ENCODE peak calls at places on chromosomes 12 and 14, in ten cellular contexts. One of them, this sample, is unnamed.

GRCh38 chr12:120684523-120684932 is 2.4 kb upstream of the MLEC start:
- DNase-seq in fibroblast of mammary gland: peak
- DNase-seq in heart left ventricle: no peak
- DNase-seq in left ventricle myocardium inferior: no peak
- DNase-seq in lower lobe of right lung: no peak
- DNase-seq in HL-60: no peak
- DNase-seq in bronchial epithelial cell: peak
- DNase-seq in PC-3: peak
- DNase-seq in thyroid gland: no peak
- DNase-seq in ascending aorta: no peak
- DNase-seq in this sample: no peak

GRCh38 chr12:92908108-92908507 is 21.0 kb downstream of the EEA1 start:
- DNase-seq in fibroblast of mammary gland: no peak
- DNase-seq in heart left ventricle: no peak
- DNase-seq in left ventricle myocardium inferior: no peak
- DNase-seq in lower lobe of right lung: no peak
- DNase-seq in HL-60: no peak
- DNase-seq in bronchial epithelial cell: no peak
- DNase-seq in PC-3: no peak
- DNase-seq in thyroid gland: no peak
- DNase-seq in ascending aorta: no peak
- DNase-seq in this sample: no peak

GRCh38 chr12:114838480-114838879 is 154.5 kb upstream of the TBX3 start:
- DNase-seq in fibroblast of mammary gland: no peak
- DNase-seq in heart left ventricle: no peak
- DNase-seq in left ventricle myocardium inferior: no peak
- DNase-seq in lower lobe of right lung: no peak
- DNase-seq in HL-60: no peak
- DNase-seq in bronchial epithelial cell: no peak
- DNase-seq in PC-3: no peak
- DNase-seq in thyroid gland: no peak
- DNase-seq in ascending aorta: no peak
- DNase-seq in this sample: no peak

GRCh38 chr12:29816869-29817730 is 33.4 kb upstream of the TMTC1 start:
- DNase-seq in fibroblast of mammary gland: no peak
- DNase-seq in heart left ventricle: no peak
- DNase-seq in left ventricle myocardium inferior: no peak
- DNase-seq in lower lobe of right lung: no peak
- DNase-seq in HL-60: no peak
- DNase-seq in bronchial epithelial cell: no peak
- DNase-seq in PC-3: no peak
- DNase-seq in thyroid gland: no peak
- DNase-seq in ascending aorta: no peak
- DNase-seq in this sample: no peak

GRCh38 chr14:25006961-25007795 is 42.8 kb downstream of the STXBP6 start:
- DNase-seq in fibroblast of mammary gland: peak
- DNase-seq in heart left ventricle: no peak
- DNase-seq in left ventricle myocardium inferior: no peak
- DNase-seq in lower lobe of right lung: no peak
- DNase-seq in HL-60: no peak
- DNase-seq in bronchial epithelial cell: peak
- DNase-seq in PC-3: peak
- DNase-seq in thyroid gland: no peak
- DNase-seq in ascending aorta: no peak
- DNase-seq in this sample: peak

GRCh38 chr14:61754627-61755381 is 7.4 kb upstream of the SNAPC1 start:
- DNase-seq in fibroblast of mammary gland: peak
- DNase-seq in heart left ventricle: no peak
- DNase-seq in left ventricle myocardium inferior: no peak
- DNase-seq in lower lobe of right lung: no peak
- DNase-seq in HL-60: no peak
- DNase-seq in bronchial epithelial cell: peak
- DNase-seq in PC-3: peak
- DNase-seq in thyroid gland: no peak
- DNase-seq in ascending aorta: no peak
- DNase-seq in this sample: peak

GRCh38 chr14:69079188-69079742 is 73.7 kb downstream of the DCAF5 start:
- DNase-seq in fibroblast of mammary gland: peak
- DNase-seq in heart left ventricle: no peak
- DNase-seq in left ventricle myocardium inferior: no peak
- DNase-seq in lower lobe of right lung: no peak
- DNase-seq in HL-60: no peak
- DNase-seq in bronchial epithelial cell: peak
- DNase-seq in PC-3: peak
- DNase-seq in thyroid gland: no peak
- DNase-seq in ascending aorta: no peak
- DNase-seq in this sample: peak

GRCh38 chr14:32003585-32003984 is 73.5 kb upstream of the ARHGAP5 start:
- DNase-seq in fibroblast of mammary gland: no peak
- DNase-seq in heart left ventricle: no peak
- DNase-seq in left ventricle myocardium inferior: no peak
- DNase-seq in lower lobe of right lung: no peak
- DNase-seq in HL-60: no peak
- DNase-seq in bronchial epithelial cell: no peak
- DNase-seq in PC-3: no peak
- DNase-seq in thyroid gland: no peak
- DNase-seq in ascending aorta: no peak
- DNase-seq in this sample: no peak

DNA sequence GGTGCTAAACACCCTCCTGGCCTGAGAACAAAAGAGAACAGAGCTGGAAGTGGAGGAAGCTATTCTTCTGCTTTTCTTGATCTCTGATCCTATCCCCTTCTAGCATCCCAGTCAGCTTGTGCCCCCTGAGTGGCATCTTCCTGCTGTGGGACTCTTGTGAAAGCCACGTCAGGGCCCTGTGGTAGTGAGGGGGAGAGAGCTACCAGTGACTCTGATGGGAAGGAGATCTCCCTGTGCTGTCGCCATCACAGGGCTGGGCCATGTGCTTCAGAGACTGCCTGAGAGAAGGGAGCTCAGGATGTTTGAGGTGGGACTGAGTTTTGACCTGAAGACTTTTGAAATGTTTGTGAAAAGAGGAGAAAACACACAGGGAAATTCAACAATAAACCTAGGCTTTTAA is 107.6 kb upstream of the FUT8 start:
- DNase-seq in fibroblast of mammary gland: no peak
- DNase-seq in heart left ventricle: no peak
- DNase-seq in left ventricle myocardium inferior: no peak
- DNase-seq in lower lobe of right lung: no peak
- DNase-seq in HL-60: no peak
- DNase-seq in bronchial epithelial cell: no peak
- DNase-seq in PC-3: no peak
- DNase-seq in thyroid gland: no peak
- DNase-seq in ascending aorta: no peak
- DNase-seq in this sample: no peak
- H3K4me3 ChIP-seq in fibroblast of mammary gland: no peak
- H3K4me3 ChIP-seq in heart left ventricle: no peak
- H3K4me3 ChIP-seq in left ventricle myocardium inferior: no peak
- H3K4me3 ChIP-seq in lower lobe of right lung: no peak
- H3K4me3 ChIP-seq in HL-60: no peak
- H3K4me3 ChIP-seq in bronchial epithelial cell: no peak
- H3K4me3 ChIP-seq in PC-3: no peak
- H3K4me3 ChIP-seq in thyroid gland: no peak
- H3K4me3 ChIP-seq in ascending aorta: no peak
- H3K4me3 ChIP-seq in this sample: no peak

GRCh38 chr12:24922109-24922508 is 26.8 kb downstream of the BCAT1 start:
- DNase-seq in fibroblast of mammary gland: no peak
- DNase-seq in heart left ventricle: no peak
- DNase-seq in left ventricle myocardium inferior: no peak
- DNase-seq in lower lobe of right lung: no peak
- DNase-seq in HL-60: no peak
- DNase-seq in bronchial epithelial cell: peak
- DNase-seq in PC-3: no peak
- DNase-seq in thyroid gland: no peak
- DNase-seq in ascending aorta: no peak
- DNase-seq in this sample: peak

GRCh38 chr12:24920141-24920540 is 28.8 kb downstream of the BCAT1 start:
- DNase-seq in fibroblast of mammary gland: no peak
- DNase-seq in heart left ventricle: no peak
- DNase-seq in left ventricle myocardium inferior: no peak
- DNase-seq in lower lobe of right lung: no peak
- DNase-seq in HL-60: no peak
- DNase-seq in bronchial epithelial cell: no peak
- DNase-seq in PC-3: no peak
- DNase-seq in thyroid gland: no peak
- DNase-seq in ascending aorta: no peak
- DNase-seq in this sample: no peak

GRCh38 chr12:24918596-24918995 is 30.3 kb downstream of the BCAT1 start:
- DNase-seq in fibroblast of mammary gland: no peak
- DNase-seq in heart left ventricle: no peak
- DNase-seq in left ventricle myocardium inferior: no peak
- DNase-seq in lower lobe of right lung: no peak
- DNase-seq in HL-60: no peak
- DNase-seq in bronchial epithelial cell: no peak
- DNase-seq in PC-3: no peak
- DNase-seq in thyroid gland: no peak
- DNase-seq in ascending aorta: no peak
- DNase-seq in this sample: no peak

GRCh38 chr12:24921251-24922038 is 27.5 kb downstream of the BCAT1 start:
- DNase-seq in fibroblast of mammary gland: peak
- DNase-seq in heart left ventricle: no peak
- DNase-seq in left ventricle myocardium inferior: no peak
- DNase-seq in lower lobe of right lung: no peak
- DNase-seq in HL-60: no peak
- DNase-seq in bronchial epithelial cell: peak
- DNase-seq in PC-3: no peak
- DNase-seq in thyroid gland: no peak
- DNase-seq in ascending aorta: no peak
- DNase-seq in this sample: peak

DNA sequence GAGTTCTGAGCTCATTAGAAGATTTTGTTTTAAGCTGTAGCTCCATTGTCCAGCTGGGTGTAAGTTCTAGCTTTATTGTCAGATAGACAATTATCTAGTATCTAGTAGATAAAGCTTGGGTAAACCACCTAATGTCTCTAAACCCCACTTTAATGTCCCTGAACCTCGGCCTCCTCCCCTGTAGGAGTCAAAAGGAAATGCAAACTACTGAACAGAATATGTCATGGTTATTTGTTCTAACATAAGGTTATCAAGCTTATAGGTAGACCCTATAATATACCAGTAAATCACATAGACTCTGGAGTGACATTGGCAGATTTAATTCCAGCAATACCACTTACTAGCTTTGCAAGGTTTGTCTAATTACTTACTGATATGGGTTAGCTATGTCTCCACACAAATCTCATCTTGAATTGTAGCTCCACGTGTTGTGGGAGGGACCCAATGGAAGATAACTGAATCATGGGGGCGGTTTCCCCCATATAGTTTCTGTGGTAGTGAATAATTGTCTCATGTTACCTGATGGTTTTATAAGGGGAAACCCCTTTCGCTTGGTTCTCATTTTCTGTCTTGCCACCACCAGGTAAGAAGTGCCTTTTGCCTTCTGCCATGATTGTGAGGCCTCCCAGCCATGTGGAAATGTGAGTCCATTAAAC is 29.4 kb downstream of the BCAT1 start:
- DNase-seq in fibroblast of mammary gland: no peak
- DNase-seq in heart left ventricle: no peak
- DNase-seq in left ventricle myocardium inferior: no peak
- DNase-seq in lower lobe of right lung: no peak
- DNase-seq in HL-60: no peak
- DNase-seq in bronchial epithelial cell: no peak
- DNase-seq in PC-3: no peak
- DNase-seq in thyroid gland: no peak
- DNase-seq in ascending aorta: no peak
- DNase-seq in this sample: no peak
- TF ChIP-seq CTCF in fibroblast of mammary gland: no peak
- TF ChIP-seq CTCF in heart left ventricle: no peak
- TF ChIP-seq CTCF in left ventricle myocardium inferior: no peak
- TF ChIP-seq CTCF in lower lobe of right lung: no peak
- TF ChIP-seq CTCF in HL-60: no peak
- TF ChIP-seq CTCF in bronchial epithelial cell: no peak
- TF ChIP-seq CTCF in PC-3: no peak
- TF ChIP-seq CTCF in thyroid gland: no peak
- TF ChIP-seq CTCF in ascending aorta: no peak
- TF ChIP-seq CTCF in this sample: no peak

DNA sequence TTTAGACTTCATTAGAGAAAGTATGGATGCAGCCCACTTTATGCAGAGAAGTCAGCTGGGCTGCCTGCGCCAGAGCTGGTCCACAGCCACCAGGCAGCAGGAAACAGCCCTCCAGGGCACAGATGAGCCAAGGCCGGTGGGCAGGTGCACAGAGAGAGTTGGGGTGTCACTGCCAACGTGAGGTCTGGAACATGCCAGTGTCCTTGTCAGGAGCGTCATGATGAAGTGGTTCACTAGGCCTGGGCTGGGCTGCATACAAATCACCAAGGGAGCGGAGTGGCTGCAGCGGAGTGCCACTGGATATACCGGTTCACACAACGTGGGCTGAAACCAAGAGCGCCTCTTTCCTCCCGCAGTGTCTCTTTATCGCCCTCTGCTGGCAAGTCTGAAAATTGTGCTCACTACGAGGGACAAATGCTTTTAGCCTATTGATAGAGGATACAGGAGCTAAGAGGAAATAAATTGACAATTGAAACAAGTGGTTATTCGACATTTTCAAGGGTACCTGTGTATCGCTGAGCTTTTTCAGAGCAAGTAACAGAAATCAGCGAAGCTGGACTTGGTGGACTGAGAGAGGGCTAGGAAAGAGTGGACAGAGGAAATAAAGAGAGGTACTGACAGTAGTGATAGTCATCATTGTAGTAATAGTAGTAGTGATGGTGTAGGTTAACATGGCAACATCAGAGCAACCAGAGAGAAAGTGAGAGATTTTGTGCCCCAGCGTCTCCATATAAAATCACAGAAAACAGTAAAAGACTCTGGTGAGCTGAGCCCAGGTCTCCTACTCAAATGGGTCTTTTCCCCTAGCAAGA is 52.0 kb upstream of the ITPR2 start:
- DNase-seq in fibroblast of mammary gland: peak
- DNase-seq in heart left ventricle: peak
- DNase-seq in left ventricle myocardium inferior: peak
- DNase-seq in lower lobe of right lung: peak
- DNase-seq in HL-60: peak
- DNase-seq in bronchial epithelial cell: peak
- DNase-seq in PC-3: peak
- DNase-seq in thyroid gland: peak
- DNase-seq in ascending aorta: peak
- DNase-seq in this sample: peak
- H3K4me3 ChIP-seq in fibroblast of mammary gland: no peak
- H3K4me3 ChIP-seq in heart left ventricle: no peak
- H3K4me3 ChIP-seq in left ventricle myocardium inferior: peak
- H3K4me3 ChIP-seq in lower lobe of right lung: no peak
- H3K4me3 ChIP-seq in HL-60: no peak
- H3K4me3 ChIP-seq in bronchial epithelial cell: no peak
- H3K4me3 ChIP-seq in PC-3: peak
- H3K4me3 ChIP-seq in thyroid gland: no peak
- H3K4me3 ChIP-seq in ascending aorta: no peak
- H3K4me3 ChIP-seq in this sample: no peak

GRCh38 chr12:123121670-123122069 is 29.2 kb downstream of the PITPNM2 start:
- DNase-seq in fibroblast of mammary gland: no peak
- DNase-seq in heart left ventricle: no peak
- DNase-seq in left ventricle myocardium inferior: no peak
- DNase-seq in lower lobe of right lung: no peak
- DNase-seq in HL-60: no peak
- DNase-seq in bronchial epithelial cell: no peak
- DNase-seq in PC-3: no peak
- DNase-seq in thyroid gland: no peak
- DNase-seq in ascending aorta: no peak
- DNase-seq in this sample: no peak

GRCh38 chr12:123131291-123131831 is 19.5 kb downstream of the PITPNM2 start:
- DNase-seq in fibroblast of mammary gland: no peak
- DNase-seq in heart left ventricle: no peak
- DNase-seq in left ventricle myocardium inferior: no peak
- DNase-seq in lower lobe of right lung: no peak
- DNase-seq in HL-60: no peak
- DNase-seq in bronchial epithelial cell: peak
- DNase-seq in PC-3: no peak
- DNase-seq in thyroid gland: no peak
- DNase-seq in ascending aorta: no peak
- DNase-seq in this sample: no peak

GRCh38 chr12:123129651-123130050 is 21.2 kb downstream of the PITPNM2 start:
- DNase-seq in fibroblast of mammary gland: no peak
- DNase-seq in heart left ventricle: no peak
- DNase-seq in left ventricle myocardium inferior: no peak
- DNase-seq in lower lobe of right lung: no peak
- DNase-seq in HL-60: no peak
- DNase-seq in bronchial epithelial cell: peak
- DNase-seq in PC-3: no peak
- DNase-seq in thyroid gland: no peak
- DNase-seq in ascending aorta: no peak
- DNase-seq in this sample: no peak

GRCh38 chr12:123122649-123123048 is 28.2 kb downstream of the PITPNM2 start:
- DNase-seq in fibroblast of mammary gland: no peak
- DNase-seq in heart left ventricle: no peak
- DNase-seq in left ventricle myocardium inferior: no peak
- DNase-seq in lower lobe of right lung: no peak
- DNase-seq in HL-60: no peak
- DNase-seq in bronchial epithelial cell: no peak
- DNase-seq in PC-3: no peak
- DNase-seq in thyroid gland: no peak
- DNase-seq in ascending aorta: no peak
- DNase-seq in this sample: no peak

DNA sequence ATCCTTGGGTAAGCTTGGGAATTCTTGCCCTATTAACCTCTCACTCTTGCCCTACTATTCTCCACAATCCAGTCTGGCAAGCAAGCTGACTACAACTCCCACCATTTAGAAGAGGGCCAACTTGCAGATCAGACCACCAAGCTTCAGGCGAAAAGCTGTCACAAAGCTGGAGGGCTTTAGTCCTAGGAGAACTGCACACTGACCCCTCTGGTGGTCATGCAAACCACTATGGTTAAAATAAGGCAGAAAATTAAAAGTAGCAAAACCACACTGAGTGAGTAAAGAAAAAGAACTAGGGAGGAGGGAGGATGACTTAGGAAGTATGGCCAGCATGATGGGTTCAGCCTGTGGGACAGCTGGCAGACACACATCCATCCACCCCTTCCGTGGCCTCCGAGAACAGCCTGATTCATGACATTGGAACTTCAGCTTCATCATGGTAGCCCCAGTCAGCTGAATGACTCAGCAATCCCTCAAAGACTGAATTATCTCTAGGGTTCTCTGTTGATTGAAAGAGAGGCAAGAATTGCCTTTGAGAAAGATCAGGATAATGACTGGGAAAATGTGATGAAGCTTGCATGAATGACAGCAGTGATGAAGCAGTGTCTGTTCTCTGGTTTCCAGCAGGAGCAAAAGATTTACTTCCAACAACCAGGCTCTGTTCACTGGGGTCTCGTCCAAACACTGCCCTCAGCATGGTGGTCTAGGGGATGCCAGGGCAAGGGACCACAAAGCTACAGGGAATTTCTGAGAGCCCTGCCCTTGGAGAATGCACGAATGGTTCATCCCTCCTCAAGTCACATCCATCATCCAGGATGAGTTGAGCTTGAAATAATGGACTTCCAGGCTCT is 24.4 kb downstream of the PITPNM2 start:
- DNase-seq in fibroblast of mammary gland: peak
- DNase-seq in heart left ventricle: peak
- DNase-seq in left ventricle myocardium inferior: no peak
- DNase-seq in lower lobe of right lung: no peak
- DNase-seq in HL-60: no peak
- DNase-seq in bronchial epithelial cell: peak
- DNase-seq in PC-3: peak
- DNase-seq in thyroid gland: no peak
- DNase-seq in ascending aorta: peak
- DNase-seq in this sample: peak
- TF ChIP-seq CTCF in fibroblast of mammary gland: peak
- TF ChIP-seq CTCF in heart left ventricle: peak
- TF ChIP-seq CTCF in left ventricle myocardium inferior: no peak
- TF ChIP-seq CTCF in lower lobe of right lung: no peak
- TF ChIP-seq CTCF in HL-60: no peak
- TF ChIP-seq CTCF in bronchial epithelial cell: no peak
- TF ChIP-seq CTCF in PC-3: peak
- TF ChIP-seq CTCF in thyroid gland: no peak
- TF ChIP-seq CTCF in ascending aorta: no peak
- TF ChIP-seq CTCF in this sample: peak